ENCODE peak calls at places on chromosome 16, in four cellular contexts. W, X, J and E are unnamed samples.

GRCh38 chr16:2366660-2367309 is 26.3 kb upstream of the ABCA3 start:
- DNase-seq in X (no peak), J (no peak), W (no peak), E (no peak)

GRCh38 chr16:54265558-54266213 is 20.9 kb downstream of the IRX3 start:
- DNase-seq in J (no peak), W (peak; percentile 1), X (no peak), E (no peak)

GRCh38 chr16:30418350-30419181 is 11.2 kb downstream of the ZNF771 start:
- DNase-seq in W (no peak), X (peak; percentile 53), J (no peak), E (peak; percentile 30)

GRCh38 chr16:1551166-1551565 is 17.7 kb downstream of the TMEM204 start:
- DNase-seq in X (no peak), W (no peak), J (no peak), E (no peak)

GRCh38 chr16:57610611-57611010 is 17.8 kb upstream of the ADGRG1 start:
- DNase-seq in W (no peak), J (no peak), X (no peak), E (no peak)

GRCh38 chr16:54194008-54194731 is 92.4 kb downstream of the IRX3 start:
- DNase-seq in W (peak; percentile 71), J (peak; percentile 28), X (peak; percentile 49), E (peak; percentile 71)

GRCh38 chr16:10577305-10578202 is 2.8 kb downstream of the EMP2 start:
- DNase-seq in J (peak; percentile 66), W (no peak), X (no peak), E (peak; percentile 42)

GRCh38 chr16:50303605-50304466 is 37.5 kb downstream of the ADCY7 start:
- DNase-seq in W (no peak), J (no peak), X (peak; percentile 26), E (no peak)

GRCh38 chr16:56691885-56692284 is 9.6 kb downstream of the MT1X start:
- DNase-seq in W (no peak), X (no peak), J (peak; percentile 96), E (peak; percentile 67)

GRCh38 chr16:27273670-27274522 is 5.3 kb upstream of the NSMCE1 start:
- DNase-seq in X (no peak), W (no peak), J (no peak), E (no peak)

GRCh38 chr16:89489731-89490385 is 503 bp downstream of the ANKRD11 start:
- DNase-seq in W (no peak), J (no peak), X (no peak), E (no peak)

GRCh38 chr16:25550647-25551046 is 141.1 kb upstream of the HS3ST4 start:
- DNase-seq in W (no peak), J (no peak), X (no peak), E (no peak)

GRCh38 chr16:57502048-57502775 is 15.9 kb upstream of the DOK4 start:
- DNase-seq in J (no peak), W (peak; percentile 66), X (no peak), E (no peak)

GRCh38 chr16:11310997-11311561 is 29.9 kb upstream of the PRM1 start:
- DNase-seq in X (no peak), J (no peak), W (no peak), E (no peak)

GRCh38 chr16:81595676-81596292 is 151.2 kb downstream of the CMIP start:
- DNase-seq in J (no peak), X (no peak), W (no peak), E (no peak)

GRCh38 chr16:25148568-25149215 is 37.1 kb downstream of the LCMT1 start:
- DNase-seq in W (no peak), J (peak; percentile 95), X (no peak), E (peak; percentile 27)

GRCh38 chr16:4272114-4272954 is 489 bp downstream of the TFAP4 start:
- DNase-seq in J (peak; percentile 64), X (peak; percentile 75), W (peak; percentile 13), E (peak; percentile 56)

GRCh38 chr16:617855-618254 is 12.9 kb upstream of the WFIKKN1 start:
- DNase-seq in X (no peak), W (no peak), J (no peak), E (no peak)

GRCh38 chr16:59148756-59149155 is 414.6 kb upstream of the GOT2 start:
- DNase-seq in X (no peak), J (no peak), W (no peak), E (no peak)

GRCh38 chr16:79932564-79932963 is 332.0 kb upstream of the MAF start:
- DNase-seq in W (no peak), J (no peak), X (no peak), E (no peak)

GRCh38 chr16:70526403-70526802 is 2.8 kb downstream of the SF3B3 start:
- DNase-seq in W (no peak), J (peak; percentile 10), X (no peak), E (no peak)

GRCh38 chr16:88685156-88686061 is 898 bp downstream of the SNAI3 start:
- DNase-seq in W (no peak), J (no peak), X (peak; percentile 55), E (peak; percentile 66)

GRCh38 chr16:89696598-89697128 is 4.8 kb downstream of the SPATA2L start:
- DNase-seq in W (no peak), X (no peak), J (no peak), E (no peak)